ENCODE peak calls at places on chromosomes 12 and 14, in five cellular contexts. O is IMR-90, H is GM12878, Y is K562, S is SK-N-SH. Q is an unnamed sample.

GRCh38 chr14:50001146-50001998 is 108.5 kb downstream of the ARF6 start:
- DNase-seq in S (no peak), O (peak; percentile 70), H (no peak), Y (peak; percentile 58), Q (peak; percentile 65)

GRCh38 chr14:70856851-70857498 is 47.7 kb upstream of the MAP3K9 start:
- DNase-seq in Y (no peak), O (peak; percentile 96), H (no peak), S (no peak), Q (peak; percentile 5)

GRCh38 chr12:28051516-28052456 is 79.3 kb upstream of the PTHLH start:
- DNase-seq in H (no peak), S (no peak), O (peak; percentile 72), Y (no peak), Q (no peak)

GRCh38 chr12:91189526-91189925 is 6.9 kb upstream of the DCN start:
- DNase-seq in O (peak; percentile 65), Y (no peak), H (no peak), S (no peak), Q (no peak)

GRCh38 chr12:73124480-73124879 is 852.3 kb downstream of the TRHDE start:
- DNase-seq in S (no peak), Y (no peak), H (no peak), O (no peak), Q (no peak)

GRCh38 chr14:64266206-64266605 is 28.0 kb downstream of the ESR2 start:
- DNase-seq in H (no peak), Y (peak; percentile 38), O (peak; percentile 77), S (no peak), Q (no peak)

GRCh38 chr12:110932048-110932447 is 11.7 kb upstream of the MYL2 start:
- DNase-seq in Y (peak; percentile 30), H (no peak), O (no peak), S (peak; percentile 40), Q (peak; percentile 23)

GRCh38 chr14:92185559-92185958 is 63.8 kb downstream of the CPSF2 start:
- DNase-seq in Y (no peak), S (no peak), H (no peak), O (no peak), Q (no peak)

GRCh38 chr14:44912041-44912869 is 49.5 kb downstream of the KLHL28 start:
- DNase-seq in O (no peak), Y (no peak), H (no peak), S (peak; percentile 34), Q (no peak)

GRCh38 chr14:44945264-44945663 is 16.5 kb downstream of the KLHL28 start:
- DNase-seq in Y (no peak), S (no peak), O (peak; percentile 88), H (no peak), Q (no peak)

GRCh38 chr12:132606466-132606865 is 3.9 kb downstream of the LRCOL1 start:
- DNase-seq in H (no peak), O (no peak), S (peak; percentile 59), Y (no peak), Q (no peak)

GRCh38 chr12:124087251-124088141 is 114.5 kb downstream of the ZNF664 start:
- DNase-seq in S (peak; percentile 72), Y (no peak), O (no peak), H (no peak), Q (no peak)

GRCh38 chr12:53585726-53586125 is 40.5 kb downstream of the ATF7 start:
- DNase-seq in O (no peak), H (no peak), Y (no peak), S (no peak), Q (no peak)
- TF ChIP-seq RCOR1 in O (no peak), H (no peak), Y (no peak), S (no peak), Q (no peak)

DNA sequence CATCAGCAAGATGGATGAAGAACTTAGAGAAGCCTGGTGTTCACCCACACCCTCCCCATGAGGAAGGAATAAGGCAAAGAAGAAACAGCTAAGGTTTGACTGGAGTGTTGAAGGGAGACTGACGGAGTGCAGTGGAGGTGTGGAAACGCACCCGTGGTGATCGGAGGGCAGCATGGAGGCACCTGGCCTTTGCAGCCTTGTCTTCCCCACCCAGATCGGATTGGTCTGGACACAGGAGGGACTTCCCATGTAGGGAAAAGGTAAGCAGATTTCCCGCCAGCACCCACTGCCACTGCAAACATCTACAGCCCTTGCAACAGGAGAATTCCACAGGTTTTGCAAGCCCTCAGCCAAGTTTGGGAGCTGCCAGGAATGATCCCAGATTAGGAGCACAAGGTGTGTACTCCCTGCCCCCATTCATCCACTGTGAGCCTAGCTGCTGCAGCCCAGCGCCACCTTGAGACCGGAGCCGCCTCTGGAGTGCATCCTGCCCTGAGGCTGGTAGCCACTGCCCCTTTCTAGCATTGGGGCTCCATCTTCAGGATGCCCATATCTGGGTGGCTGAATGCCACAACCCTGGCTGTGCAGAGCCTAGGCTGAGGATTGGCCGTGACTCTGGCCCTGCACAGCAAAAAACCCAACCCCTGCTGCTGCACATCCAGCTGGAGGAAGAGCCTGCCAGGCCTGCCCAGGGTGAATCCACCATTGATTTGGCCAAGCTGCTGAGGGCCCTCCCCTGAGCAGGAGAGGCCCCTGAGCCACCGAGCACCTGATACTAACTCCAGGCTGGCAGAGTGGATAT is 411.1 kb downstream of the TMEM121 start:
- DNase-seq in Y (no peak), H (no peak), S (no peak), O (no peak), Q (no peak)
- H3K9me3 ChIP-seq in Y (no peaks in the 10 kb centered on the region), H (no peaks in the 10 kb centered on the region), S (no peaks in the 10 kb centered on the region), O (peaks cover 40% of the 10 kb centered on the region), Q (peaks cover 22% of the 10 kb centered on the region)

GRCh38 chr14:90551070-90551704 is 154.4 kb downstream of the CALM1 start:
- DNase-seq in S (no peak), H (no peak), O (peak; percentile 49), Y (no peak), Q (no peak)

GRCh38 chr14:90553921-90554336 is 157.1 kb downstream of the CALM1 start:
- DNase-seq in Y (no peak), H (no peak), O (no peak), S (no peak), Q (no peak)

GRCh38 chr14:90551733-90552464 is 155.1 kb downstream of the CALM1 start:
- DNase-seq in S (no peak), H (no peak), Y (no peak), O (no peak), Q (no peak)

GRCh38 chr14:90553298-90553920 is 156.6 kb downstream of the CALM1 start:
- DNase-seq in Y (no peak), S (no peak), O (no peak), H (no peak), Q (no peak)

GRCh38 chr14:90552465-90553297 is 155.9 kb downstream of the CALM1 start:
- DNase-seq in H (no peak), S (no peak), Y (no peak), O (no peak), Q (no peak)
- TF ChIP-seq RCOR1 in H (no peak), S (no peak), Y (no peak), O (no peak), Q (no peak)

GRCh38 chr12:34394211-34395055 is 372.1 kb downstream of the ALG10 start:
- DNase-seq in O (no peak), Y (no peak), H (no peak), S (peak; percentile 9), Q (no peak)

GRCh38 chr12:34393821-34394150 is 371.5 kb downstream of the ALG10 start:
- DNase-seq in S (peak; percentile 4), H (no peak), Y (no peak), O (no peak), Q (no peak)

GRCh38 chr12:34391771-34392581 is 369.7 kb downstream of the ALG10 start:
- DNase-seq in Y (no peak), O (no peak), S (no peak), H (no peak), Q (no peak)

GRCh38 chr12:34392741-34393085 is 370.4 kb downstream of the ALG10 start:
- DNase-seq in Y (no peak), H (no peak), S (no peak), O (no peak), Q (no peak)

DNA sequence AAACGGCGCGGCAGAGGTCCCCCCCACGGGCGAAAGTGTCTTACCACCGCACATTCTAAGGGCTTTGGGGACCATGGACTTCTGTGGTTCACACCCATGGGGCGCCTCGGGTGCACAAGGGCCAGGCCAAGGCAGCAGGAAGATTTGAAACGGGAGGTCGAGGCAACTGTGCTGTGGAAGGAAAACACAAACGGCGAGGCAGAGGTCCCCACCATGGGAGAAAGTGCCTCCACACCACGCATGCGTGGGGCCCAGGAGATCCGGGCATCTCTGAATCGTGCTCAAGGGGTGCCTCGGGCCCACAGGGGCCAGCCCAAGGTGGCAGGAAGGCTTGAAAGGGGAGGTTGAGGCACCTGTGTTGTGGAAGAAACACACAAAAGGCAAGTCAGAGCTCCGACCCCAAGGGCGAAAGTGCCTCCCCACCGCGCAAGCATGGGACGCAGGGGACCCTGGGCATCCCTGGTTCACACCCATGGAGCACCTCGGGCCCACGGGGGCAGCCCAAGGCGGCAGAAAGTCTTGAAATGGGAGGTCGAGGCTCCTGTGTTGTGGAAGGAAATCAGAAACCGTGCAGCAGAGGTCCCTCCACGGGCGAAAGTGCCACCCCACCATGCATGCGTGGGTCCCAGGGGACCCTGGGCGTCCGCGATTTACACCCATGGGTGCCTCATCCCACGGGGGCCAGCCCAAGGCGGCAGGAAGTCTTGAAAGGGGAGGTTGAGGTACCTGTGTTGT is 371.0 kb downstream of the ALG10 start:
- DNase-seq in O (no peak), H (no peak), S (no peak), Y (no peak), Q (no peak)
- H3K9me3 ChIP-seq in O (peaks cover 59% of the 10 kb centered on the region), H (peaks cover 2% of the 10 kb centered on the region), S (no peaks in the 10 kb centered on the region), Y (no peaks in the 10 kb centered on the region), Q (no peaks in the 10 kb centered on the region)

DNA sequence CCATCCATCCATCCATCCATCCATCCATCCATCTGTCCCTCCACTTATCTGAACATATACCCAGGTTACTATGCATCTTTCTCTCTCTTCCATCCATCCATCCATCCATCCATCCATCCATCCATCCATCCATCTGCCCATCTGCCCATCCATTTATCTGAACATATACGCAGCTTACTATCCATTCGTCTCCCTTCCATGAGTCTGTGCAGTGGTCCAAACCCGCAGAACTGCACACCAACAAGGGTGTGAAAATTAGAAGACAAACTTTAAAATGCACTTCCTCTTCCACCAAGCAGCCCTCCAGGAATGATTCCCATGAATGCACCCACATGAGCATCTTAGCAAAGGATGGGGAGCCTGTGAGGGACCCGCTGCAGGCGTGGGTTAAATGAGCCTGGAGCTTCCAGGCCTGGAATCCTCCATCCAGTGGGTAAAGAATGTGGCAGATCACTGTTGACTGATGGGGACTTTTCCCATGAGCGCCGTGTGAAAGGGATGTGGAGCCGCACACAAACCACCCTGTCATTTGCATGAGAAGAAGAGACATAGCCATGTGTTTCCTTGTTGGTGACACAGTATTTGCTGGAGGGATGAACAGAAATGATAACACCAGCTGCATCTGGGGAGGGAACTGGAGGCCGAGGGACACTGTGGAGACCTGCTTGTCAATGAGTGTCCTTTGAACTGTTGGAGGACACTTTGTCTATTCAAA is 376.6 kb downstream of the ADGRD1 start:
- DNase-seq in H (no peak), Y (no peak), O (no peak), S (no peak), Q (no peak)
- TF ChIP-seq RCOR1 in H (no peak), Y (no peak), O (no peak), S (no peak), Q (no peak)

Q was measured in A549.